ENCODE peak calls at places on chromosome 2, in seven cellular contexts. P, O, A, T, N, C and Q are unnamed samples.

GRCh38 chr2:232232915-232233314 is 145.6 kb upstream of the ALPP start:
- DNase-seq in P (no peak), O (no peak), A (no peak), T (no peak), N (no peak), C (no peak), Q (no peak)

GRCh38 chr2:190177249-190177648 is 114.7 kb upstream of the MSTN start:
- DNase-seq in P (no peak), O (no peak), A (no peak), T (no peak), N (no peak), C (no peak), Q (no peak)

GRCh38 chr2:127044977-127045654 is 61.8 kb downstream of the BIN1 start:
- DNase-seq in P (peak), O (no peak), A (peak), T (no peak), N (no peak), C (peak), Q (no peak)

GRCh38 chr2:219475697-219476604 is 22.7 kb upstream of the GMPPA start:
- DNase-seq in P (peak), O (peak), A (no peak), T (peak), N (peak), C (no peak), Q (no peak)

GRCh38 chr2:59939173-59939572 is 614.3 kb downstream of the BCL11A start:
- DNase-seq in P (no peak), O (no peak), A (no peak), T (no peak), N (no peak), C (no peak), Q (no peak)

GRCh38 chr2:43944915-43945314 is 50.9 kb downstream of the LRPPRC start:
- DNase-seq in P (no peak), O (no peak), A (no peak), T (no peak), N (no peak), C (no peak), Q (no peak)

GRCh38 chr2:179800776-179801175 is 60.6 kb downstream of the ZNF385B start:
- DNase-seq in P (no peak), O (no peak), A (no peak), T (no peak), N (no peak), C (no peak), Q (no peak)

GRCh38 chr2:64426191-64426952 is 27.6 kb upstream of the LGALSL start:
- DNase-seq in P (no peak), O (no peak), A (no peak), T (no peak), N (no peak), C (no peak), Q (no peak)

GRCh38 chr2:129812071-129812470 is 167.4 kb upstream of the RAB6C start:
- DNase-seq in P (no peak), O (no peak), A (no peak), T (no peak), N (peak), C (no peak), Q (no peak)

GRCh38 chr2:129277611-129278010 is 701.9 kb upstream of the RAB6C start:
- DNase-seq in P (no peak), O (no peak), A (no peak), T (no peak), N (no peak), C (no peak), Q (no peak)

GRCh38 chr2:173522356-173522755 is 167.7 kb downstream of the CDCA7 start:
- DNase-seq in P (no peak), O (no peak), A (no peak), T (no peak), N (no peak), C (no peak), Q (no peak)

GRCh38 chr2:167264380-167264779 is 376.1 kb downstream of the XIRP2 start:
- DNase-seq in P (peak), O (no peak), A (no peak), T (no peak), N (no peak), C (no peak), Q (no peak)

GRCh38 chr2:172228177-172228785 is 125.6 kb upstream of the DLX2 start:
- DNase-seq in P (no peak), O (peak), A (no peak), T (no peak), N (no peak), C (peak), Q (no peak)

GRCh38 chr2:172227719-172228118 is 125.0 kb upstream of the DLX2 start:
- DNase-seq in P (no peak), O (peak), A (no peak), T (no peak), N (no peak), C (no peak), Q (no peak)

GRCh38 chr2:172229125-172229524 is 126.4 kb upstream of the DLX2 start:
- DNase-seq in P (no peak), O (peak), A (no peak), T (no peak), N (no peak), C (no peak), Q (no peak)

GRCh38 chr2:172225786-172226185 is 123.1 kb upstream of the DLX2 start:
- DNase-seq in P (no peak), O (no peak), A (no peak), T (no peak), N (no peak), C (peak), Q (no peak)

DNA sequence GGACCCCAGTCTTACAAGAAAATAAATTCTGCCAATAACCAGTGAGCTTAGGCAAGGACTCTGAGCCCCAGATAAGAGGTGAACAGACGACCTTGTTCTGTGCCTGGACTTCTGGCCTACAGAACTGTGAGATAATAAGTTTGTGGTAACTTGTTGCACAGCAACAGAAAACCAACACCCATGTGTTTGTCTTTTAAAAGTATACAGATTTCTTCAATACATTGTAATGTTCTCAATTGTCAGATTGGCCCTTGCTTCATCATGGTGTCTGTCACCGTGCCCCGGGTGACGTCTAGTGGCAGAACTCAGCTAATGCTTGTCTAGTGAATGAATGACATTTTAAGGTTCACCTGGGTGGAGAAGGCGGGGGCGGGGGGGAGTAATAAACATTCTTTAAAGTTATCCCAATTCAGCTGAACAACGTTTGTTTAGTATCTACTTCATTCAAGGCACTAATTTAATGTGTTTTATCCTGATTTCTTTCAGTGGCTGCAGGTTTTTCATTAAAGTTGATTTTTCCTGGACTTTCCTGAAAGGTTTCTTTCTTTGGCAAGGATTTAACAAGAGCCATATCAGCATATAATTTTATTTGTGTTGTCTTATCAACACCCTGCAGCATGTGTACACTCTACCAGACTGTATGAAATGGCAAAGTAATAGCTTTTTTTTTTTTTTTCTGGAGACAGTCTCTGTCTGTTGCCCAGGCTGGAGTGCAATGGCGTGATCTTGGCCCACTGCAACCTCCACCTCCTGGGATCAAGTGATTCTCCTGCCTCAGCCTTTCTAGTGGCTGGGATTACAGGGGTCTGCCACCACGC is 123.8 kb upstream of the DLX2 start:
- DNase-seq in P (no peak), O (peak), A (no peak), T (no peak), N (no peak), C (peak), Q (no peak)
- TF ChIP-seq POLR2AphosphoS5 in P (no peak), O (peak), A (no peak), T (no peak), N (no peak), C (no peak), Q (no peak)

DNA sequence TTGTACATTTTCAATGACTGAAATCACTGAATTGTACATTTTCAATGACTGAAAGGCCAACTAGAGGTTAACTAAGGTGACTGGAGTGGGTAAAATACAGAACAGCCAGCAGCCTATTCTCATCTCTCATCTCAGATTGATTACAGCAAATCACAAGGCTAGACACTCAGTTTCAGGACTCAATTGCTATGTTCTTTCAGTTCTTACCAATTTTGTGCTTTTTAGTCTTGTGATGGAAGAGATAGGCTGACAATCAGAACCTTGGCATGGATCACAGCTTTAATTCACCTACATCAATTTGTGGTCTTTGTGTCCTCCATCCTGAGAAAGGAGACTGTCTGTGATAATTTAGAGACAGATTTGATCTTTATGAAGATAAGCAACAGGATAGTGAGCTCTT is 124.7 kb downstream of the GULP1 start:
- DNase-seq in P (peak), O (no peak), A (no peak), T (no peak), N (no peak), C (no peak), Q (no peak)
- TF ChIP-seq POLR2AphosphoS5 in P (no peak), O (no peak), A (no peak), T (no peak), N (no peak), C (no peak), Q (no peak)

GRCh38 chr2:61707984-61708852 is 145.6 kb downstream of the FAM161A start:
- DNase-seq in P (no peak), O (peak), A (no peak), T (peak), N (no peak), C (no peak), Q (no peak)
- TF ChIP-seq POLR2AphosphoS5 in P (no peak), O (peak), A (no peak), T (peak), N (no peak), C (no peak), Q (no peak)

DNA sequence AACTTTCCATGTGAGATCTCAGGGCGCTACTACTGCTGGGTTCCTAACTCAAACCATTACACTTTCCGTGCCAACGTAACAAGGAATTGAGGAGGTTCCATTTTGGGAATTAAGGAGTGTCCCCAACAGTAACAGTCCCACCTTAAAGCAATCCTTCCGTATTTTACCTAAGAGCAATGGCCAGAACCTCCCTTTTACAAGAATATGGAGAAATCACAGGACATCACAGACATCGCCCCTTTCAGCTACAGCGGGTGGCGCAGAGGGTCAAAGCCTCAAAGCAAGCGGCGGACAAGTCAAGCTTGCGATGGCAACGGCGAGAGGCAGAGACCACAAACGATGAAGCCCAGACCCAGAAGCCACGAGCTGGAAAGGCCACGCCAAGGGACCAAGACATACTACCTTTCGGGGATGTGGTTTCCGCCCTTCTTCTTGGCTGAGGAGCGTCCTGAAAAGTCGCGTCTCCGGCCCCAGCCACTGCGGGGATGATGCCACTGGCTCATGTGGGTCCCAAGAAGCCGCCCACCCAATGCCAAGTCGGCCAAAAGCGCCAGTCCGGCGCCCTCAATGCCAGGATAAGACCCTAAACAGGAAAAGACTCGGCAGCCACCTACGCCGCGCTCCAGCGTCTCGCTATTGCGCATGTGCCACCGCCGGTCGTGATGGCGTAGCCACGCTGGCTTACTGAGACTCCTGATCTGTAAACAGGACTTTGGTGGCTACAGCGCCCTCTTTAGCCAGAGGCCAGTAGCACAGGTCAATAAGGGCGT is at the start of gene DUSP11:
- DNase-seq in P (peak), O (peak), A (peak), T (peak), N (peak), C (peak), Q (peak)
- TF ChIP-seq POLR2AphosphoS5 in P (peak), O (peak), A (peak), T (peak), N (peak), C (peak), Q (peak)

DNA sequence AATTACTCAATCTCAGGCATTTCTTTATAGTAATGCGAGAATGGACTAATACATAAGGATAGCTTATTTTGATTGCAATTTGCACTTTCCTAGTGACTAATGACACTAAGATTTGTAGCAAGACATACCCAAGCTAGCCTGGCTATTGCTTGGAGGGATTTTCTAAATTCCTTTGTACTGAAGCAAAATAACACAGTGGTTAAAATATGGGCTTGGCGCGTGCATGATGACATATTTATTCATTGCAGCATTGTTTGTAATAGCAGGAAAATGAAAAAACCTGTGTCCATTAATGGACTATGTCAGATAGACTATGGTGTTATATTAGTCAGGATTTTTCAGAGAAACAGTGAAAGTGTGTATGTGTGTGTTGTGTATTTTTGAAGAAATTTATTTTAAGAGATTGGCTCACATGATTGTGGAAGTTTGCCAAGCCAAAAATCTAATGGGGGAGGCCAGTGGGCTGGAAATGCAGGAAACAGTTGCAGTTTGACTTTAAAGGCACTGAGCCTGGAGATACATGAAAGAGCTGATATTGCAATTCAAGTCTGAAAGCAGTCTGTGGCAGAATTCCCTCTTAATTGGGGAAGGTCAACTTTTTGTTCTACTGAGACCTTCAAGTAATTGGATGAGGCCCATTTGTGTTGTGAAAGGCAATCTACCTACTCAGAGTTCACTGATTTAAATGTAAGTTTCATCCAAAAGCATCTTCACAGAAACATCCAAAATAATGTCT is 16.7 kb upstream of the LAPTM4A start:
- DNase-seq in P (no peak), O (no peak), A (no peak), T (no peak), N (no peak), C (peak), Q (no peak)
- TF ChIP-seq POLR2AphosphoS5 in P (peak), O (no peak), A (no peak), T (no peak), N (no peak), C (peak), Q (no peak)